ENCODE peak calls at places on chromosomes 3 and 15, in ten cellular contexts. C is psoas muscle, T is endodermal cell, Q is Peyer's patch, R is kidney, P is body of pancreas, L is H9, Z is neural progenitor cell, E is upper lobe of left lung, J is hepatocyte. O is an unnamed sample. For H3K9me3, the result is how much of the 10 kb centered on the place peaks cover.

GRCh38 chr3:49157289-49157688 is 8.8 kb downstream of the CCDC71 start:
- DNase-seq in R (no peak), C (no peak), E (no peak), T (no peak), Z (no peak), Q (no peak), P (no peak), L (no peak), J (no peak), O (no peak)

GRCh38 chr3:103624289-103624688 is 1189.5 kb downstream of the ZPLD1 start:
- DNase-seq in J (no peak), C (no peak), L (no peak), Q (no peak), P (no peak), R (no peak), E (no peak), T (no peak), Z (no peak), O (no peak)

GRCh38 chr15:98876461-98877369 is 130.9 kb downstream of the PGPEP1L start:
- DNase-seq in P (no peak), C (no peak), L (no peak), T (no peak), Z (no peak), R (no peak), Q (no peak), J (no peak), E (no peak), O (no peak)

GRCh38 chr3:46163551-46163981 is 44.5 kb downstream of the CCR1 start:
- DNase-seq in P (no peak), T (peak), J (peak), Z (no peak), Q (no peak), E (no peak), C (no peak), L (no peak), R (no peak), O (no peak)

GRCh38 chr3:21237638-21238037 is 513.4 kb downstream of the ZNF385D start:
- DNase-seq in L (no peak), Z (no peak), C (no peak), R (no peak), P (no peak), T (no peak), Q (no peak), E (no peak), J (no peak), O (no peak)

GRCh38 chr3:184357248-184358139 is 3.9 kb downstream of the CLCN2 start:
- DNase-seq in R (peak), L (peak), T (no peak), C (no peak), Q (no peak), E (no peak), Z (no peak), P (no peak), J (no peak), O (no peak)

GRCh38 chr3:147419062-147419701 is 10.0 kb downstream of the ZIC1 start:
- DNase-seq in C (peak), E (no peak), Z (peak), R (peak), P (peak), Q (no peak), L (peak), T (peak), J (peak), O (peak)

GRCh38 chr3:114132500-114132899 is 46.4 kb downstream of the DRD3 start:
- DNase-seq in Q (no peak), E (no peak), Z (no peak), J (no peak), T (no peak), P (no peak), L (no peak), C (no peak), R (no peak), O (no peak)

GRCh38 chr3:184645304-184645703 is 66.6 kb downstream of the MAGEF1 start:
- DNase-seq in J (peak), E (peak), T (peak), Q (no peak), Z (no peak), L (no peak), P (peak), C (no peak), R (no peak), O (peak)

GRCh38 chr3:8575364-8576104 is 69.1 kb downstream of the SSUH2 start:
- DNase-seq in C (no peak), J (no peak), P (no peak), Q (no peak), R (no peak), E (no peak), Z (no peak), T (no peak), L (no peak), O (no peak)

GRCh38 chr3:78506038-78506437 is 1261.8 kb downstream of the ROBO1 start:
- DNase-seq in L (no peak), R (no peak), Q (no peak), T (no peak), E (no peak), C (no peak), J (no peak), Z (no peak), P (no peak), O (no peak)

GRCh38 chr3:24060055-24060454 is 115.0 kb downstream of the NR1D2 start:
- DNase-seq in E (peak), R (no peak), Z (peak), C (no peak), J (peak), P (no peak), T (peak), L (no peak), Q (no peak), O (peak)

GRCh38 chr3:128861491-128861890 is 17.9 kb upstream of the ACAD9 start:
- DNase-seq in J (no peak), Q (no peak), P (no peak), Z (no peak), E (no peak), T (no peak), L (no peak), R (no peak), C (no peak), O (no peak)
- H3K9me3 ChIP-seq in J (under half), Q (under half), P (under half), Z (under half), E (under half), T (under half), L (under half), R (under half), C (under half), O (under half)

DNA sequence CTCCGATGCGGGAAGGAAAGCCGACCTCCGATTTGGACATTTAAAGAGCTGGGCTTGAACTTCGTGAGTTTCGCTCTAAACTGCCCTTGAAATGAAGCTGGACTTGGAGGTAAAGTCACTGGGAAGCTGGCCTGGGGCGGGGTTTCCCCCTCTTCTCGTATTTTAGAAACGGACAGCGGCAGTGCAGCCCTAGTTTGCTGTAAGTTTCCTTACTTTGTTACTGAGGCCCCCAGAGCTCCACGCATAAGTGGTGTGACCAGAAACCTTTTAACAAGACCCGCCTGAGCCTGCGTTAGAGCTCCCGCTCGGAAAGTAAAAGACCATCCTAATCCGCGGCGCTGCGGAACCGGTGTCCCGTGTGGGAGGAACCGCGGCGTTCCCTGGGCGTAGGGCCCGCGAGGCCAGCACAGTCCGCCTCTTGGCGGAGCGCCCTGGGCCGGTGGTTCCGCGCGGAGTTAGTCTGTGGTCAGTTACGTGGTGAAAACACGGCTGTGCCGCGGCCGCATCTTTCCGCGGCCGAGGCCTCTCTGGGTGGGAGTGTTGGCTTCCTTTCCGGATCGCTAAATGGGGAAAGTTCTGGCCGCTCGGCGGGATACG is 409 bp downstream of the B3GNT5 start:
- DNase-seq in E (peak), J (peak), P (peak), Z (peak), Q (peak), C (peak), R (peak), L (no peak), T (peak), O (peak)
- H3K27ac ChIP-seq in E (peak), J (peak), P (peak), Z (no peak), Q (peak), C (peak), R (peak), L (no peak), T (peak), O (no peak)

DNA sequence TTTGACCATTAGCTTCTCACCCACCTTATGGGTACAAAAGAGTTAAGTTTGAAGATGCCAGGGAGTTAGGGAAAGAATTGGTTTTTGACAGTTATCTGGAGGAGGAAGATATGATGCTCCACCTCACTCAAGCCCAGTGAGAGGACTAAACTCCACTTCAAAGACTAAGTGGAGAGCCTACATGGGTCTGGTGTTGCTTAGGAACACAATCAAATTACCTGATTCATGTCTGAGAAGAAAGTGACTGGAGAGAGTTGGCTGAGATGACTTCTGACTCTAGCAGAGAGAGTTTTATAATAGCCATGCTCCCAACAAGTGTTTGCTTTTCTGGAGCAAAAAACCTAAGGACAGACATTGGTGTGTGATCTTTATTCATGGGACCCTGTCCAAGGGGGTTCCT is 43.3 kb downstream of the SUCNR1 start:
- DNase-seq in R (no peak), Z (no peak), J (no peak), T (no peak), P (no peak), C (no peak), E (no peak), Q (no peak), L (no peak), O (peak)
- TF ChIP-seq CTCF in R (no peak), Z (no peak), J (no peak), T (no peak), P (no peak), C (no peak), E (no peak), Q (no peak), L (no peak), O (no peak)

GRCh38 chr3:153290278-153291015 is 128.4 kb downstream of the RAP2B start:
- DNase-seq in T (no peak), R (no peak), J (no peak), C (no peak), Z (no peak), Q (no peak), E (no peak), P (no peak), L (no peak), O (no peak)
- H3K9me3 ChIP-seq in T (under half), R (under half), J (under half), C (under half), Z (under half), Q (under half), E (under half), P (under half), L (under half), O (under half)

DNA sequence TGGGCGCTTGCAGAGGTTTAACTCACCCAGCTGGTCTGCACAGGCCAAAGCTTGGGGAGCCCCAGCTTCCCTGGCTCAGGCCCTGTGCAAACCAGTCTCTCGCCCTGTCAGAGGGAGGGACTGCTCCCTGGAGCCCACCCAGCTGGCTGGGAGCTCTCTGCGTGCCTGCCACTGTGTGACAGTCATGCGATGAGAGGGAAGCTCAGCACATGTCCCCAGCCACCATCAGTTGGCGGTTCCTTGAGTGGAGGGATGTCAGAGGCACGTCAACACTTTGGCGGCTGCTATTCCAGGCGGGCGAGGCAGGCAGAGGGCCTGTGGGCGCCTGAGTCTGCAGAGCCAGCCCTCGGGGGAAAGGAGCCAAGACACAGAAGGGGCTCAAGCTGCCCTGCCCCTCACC is 324.6 kb downstream of the UACA start:
- DNase-seq in R (no peak), Q (no peak), T (no peak), E (no peak), J (no peak), P (no peak), Z (peak), L (no peak), C (no peak), O (peak)
- H3K27ac ChIP-seq in R (no peak), Q (no peak), T (no peak), E (no peak), J (no peak), P (no peak), Z (no peak), L (no peak), C (no peak), O (peak)

GRCh38 chr15:80613762-80614365 is 81.2 kb upstream of the ABHD17C start:
- DNase-seq in J (no peak), R (no peak), E (no peak), L (no peak), T (no peak), C (no peak), P (no peak), Z (no peak), Q (no peak), O (peak)
- TF ChIP-seq CTCF in J (no peak), R (no peak), E (no peak), L (no peak), T (no peak), C (no peak), P (no peak), Z (no peak), Q (no peak), O (no peak)

GRCh38 chr15:57152133-57152532 is 224.2 kb upstream of the CGNL1 start:
- DNase-seq in C (no peak), E (no peak), T (no peak), J (no peak), Q (no peak), R (no peak), Z (no peak), P (no peak), L (no peak), O (no peak)

GRCh38 chr15:57148236-57148635 is 228.1 kb upstream of the CGNL1 start:
- DNase-seq in C (no peak), L (no peak), J (no peak), T (no peak), R (no peak), P (no peak), E (no peak), Z (no peak), Q (no peak), O (no peak)

GRCh38 chr15:57146394-57147140 is 228.1 kb downstream of the TCF12 start:
- DNase-seq in C (no peak), T (no peak), L (no peak), R (no peak), E (no peak), P (no peak), Q (no peak), Z (peak), J (peak), O (peak)

GRCh38 chr15:57150066-57150865 is 226.0 kb upstream of the CGNL1 start:
- DNase-seq in T (no peak), L (no peak), E (no peak), P (no peak), R (no peak), C (no peak), Z (no peak), Q (no peak), J (no peak), O (peak)

DNA sequence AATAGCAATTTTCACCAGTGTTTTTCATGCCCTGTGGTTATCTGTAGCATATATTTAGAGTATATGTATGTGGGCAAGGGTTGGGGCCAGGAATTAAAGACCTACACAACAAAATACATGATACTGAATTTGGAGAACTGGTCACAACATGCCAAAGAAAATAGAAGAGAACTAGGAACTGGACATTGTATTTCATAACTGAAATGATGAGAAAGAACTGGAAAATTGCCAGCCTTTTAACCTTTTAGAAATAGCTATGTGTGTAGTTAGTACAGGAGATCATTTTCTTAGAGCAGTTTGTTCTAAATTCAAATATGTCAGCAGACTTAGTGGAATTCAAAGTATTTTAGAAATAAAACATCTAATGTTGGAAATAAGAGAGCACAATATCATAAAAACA is 227.1 kb upstream of the CGNL1 start:
- DNase-seq in L (no peak), R (no peak), J (peak), C (no peak), P (no peak), T (no peak), E (no peak), Q (no peak), Z (no peak), O (peak)
- H3K9me3 ChIP-seq in L (under half), R (under half), J (under half), C (under half), P (under half), T (under half), E (under half), Q (under half), Z (under half), O (under half)

DNA sequence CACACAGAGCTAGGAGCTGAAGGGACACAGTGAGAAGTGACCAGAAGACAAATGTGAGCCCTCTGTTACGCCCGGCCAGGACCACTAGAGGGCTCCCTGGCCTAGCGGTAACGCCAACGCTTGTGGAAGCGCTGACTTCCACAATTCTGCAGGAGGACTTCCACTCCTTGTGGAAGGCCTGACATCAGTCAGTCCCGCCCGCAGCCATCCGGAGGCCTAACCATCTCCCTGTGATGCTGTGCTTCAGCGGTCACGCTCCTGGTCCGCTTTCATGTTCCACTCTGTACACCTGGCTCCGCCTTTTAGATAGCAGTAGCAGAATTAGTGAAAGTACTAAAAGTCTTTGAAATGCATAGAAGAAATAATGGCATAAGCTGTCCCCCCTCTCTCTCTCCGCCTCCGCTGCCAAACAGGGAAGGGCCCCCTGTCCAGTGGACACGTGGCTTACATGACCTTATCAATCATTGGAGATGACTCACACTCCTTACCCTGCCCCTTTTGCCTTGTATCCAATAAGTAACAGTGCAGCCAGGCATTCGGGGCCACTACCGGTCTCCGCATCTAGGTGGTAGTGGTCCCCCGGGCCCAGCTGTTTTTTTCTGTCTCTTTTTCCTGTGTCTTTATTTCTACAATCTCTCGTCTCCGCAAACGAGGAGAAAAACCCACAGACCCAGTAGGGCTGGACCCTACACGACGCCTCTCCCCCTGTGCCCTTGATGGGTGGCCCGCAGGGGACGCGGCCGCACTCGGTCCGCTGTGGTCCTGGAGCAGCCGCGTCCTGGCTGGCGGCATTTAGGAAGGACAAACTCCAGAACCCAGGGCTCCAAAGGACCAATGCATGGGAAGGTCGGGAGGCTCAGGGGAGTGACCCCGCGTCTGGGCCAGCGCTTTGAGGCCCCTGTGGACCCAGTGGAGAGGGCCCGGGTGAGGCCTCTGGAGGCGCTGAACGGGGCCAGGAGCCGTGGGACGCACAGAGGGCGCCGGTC is 27.0 kb upstream of the RPL32 start:
- DNase-seq in Z (peak), E (peak), Q (peak), L (peak), T (peak), R (peak), C (peak), J (peak), P (peak), O (peak)
- H3K27ac ChIP-seq in Z (no peak), E (no peak), Q (no peak), L (no peak), T (no peak), R (no peak), C (no peak), J (no peak), P (no peak), O (peak)

GRCh38 chr3:19384868-19385267 is 236.6 kb downstream of the KCNH8 start:
- DNase-seq in L (no peak), Z (no peak), C (no peak), E (no peak), J (no peak), T (no peak), R (no peak), Q (no peak), P (no peak), O (no peak)
- TF ChIP-seq CTCF in L (no peak), Z (no peak), C (no peak), E (no peak), J (no peak), T (no peak), R (no peak), Q (no peak), P (no peak), O (no peak)

GRCh38 chr3:6266135-6266534 is 594.8 kb upstream of the GRM7 start:
- DNase-seq in R (no peak), T (no peak), J (no peak), Q (no peak), Z (no peak), L (no peak), E (no peak), P (no peak), C (no peak), O (no peak)

GRCh38 chr3:6264036-6264435 is 596.9 kb upstream of the GRM7 start:
- DNase-seq in T (no peak), P (no peak), E (no peak), R (no peak), C (no peak), Q (no peak), Z (no peak), L (no peak), J (no peak), O (no peak)

GRCh38 chr3:6260551-6261191 is 600.2 kb upstream of the GRM7 start:
- DNase-seq in R (no peak), J (no peak), L (no peak), C (no peak), T (no peak), P (no peak), Q (no peak), Z (no peak), E (no peak), O (no peak)

GRCh38 chr3:6264906-6265305 is 596.0 kb upstream of the GRM7 start:
- DNase-seq in J (no peak), T (no peak), E (no peak), L (no peak), P (no peak), R (no peak), C (no peak), Z (no peak), Q (no peak), O (no peak)

DNA sequence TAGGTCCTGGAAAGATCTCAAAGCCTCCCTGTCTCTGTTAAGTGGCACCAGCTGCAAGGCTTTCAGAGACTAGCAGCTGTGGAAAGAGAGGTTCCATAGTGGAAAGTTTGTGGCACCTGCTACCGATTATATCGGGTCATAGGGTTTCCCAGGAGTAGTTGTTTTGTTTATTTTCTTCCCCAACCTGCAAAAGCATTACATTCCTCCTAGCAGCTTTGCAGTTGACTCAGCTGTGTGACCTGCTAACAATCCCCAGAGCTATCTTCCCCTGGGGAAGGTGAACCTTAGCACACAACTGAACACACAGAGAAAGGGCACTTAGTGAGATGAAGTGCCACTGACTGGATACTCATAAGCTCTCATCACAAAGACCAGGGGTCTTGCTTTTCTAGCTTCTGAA is 598.9 kb upstream of the GRM7 start:
- DNase-seq in L (no peak), T (no peak), Q (no peak), C (no peak), R (no peak), J (no peak), E (no peak), P (peak), Z (no peak), O (no peak)
- H3K9me3 ChIP-seq in L (under half), T (under half), Q (under half), C (under half), R (under half), J (under half), E (under half), P (under half), Z (under half), O (under half)

O was measured in cardiac muscle cell.